ENCODE peak calls at places on chromosomes 4 and X, in four cellular contexts. N, I, S and D are unnamed samples.

GRCh38 chrX:132613801-132614200 is 125.0 kb upstream of the MBNL3 start:
- DNase-seq in N (no peak), I (no peak), S (no peak), D (no peak)

GRCh38 chrX:51496501-51497291 is at the start of gene NUDT11:
- DNase-seq in N (no peak), I (no peak), S (peak), D (no peak)

GRCh38 chrX:153622661-153623309 is 23.8 kb upstream of the CCNQ start:
- DNase-seq in N (no peak), I (no peak), S (no peak), D (no peak)

GRCh38 chr4:73860884-73861283 is 7.8 kb downstream of the PF4V1 start:
- DNase-seq in N (no peak), I (no peak), S (no peak), D (no peak)

GRCh38 chr4:168917150-168917779 is 92.8 kb downstream of the CBR4 start:
- DNase-seq in N (no peak), I (no peak), S (peak), D (no peak)

GRCh38 chr4:20428410-20429160 is 176.9 kb downstream of the SLIT2 start:
- DNase-seq in N (no peak), I (no peak), S (no peak), D (no peak)

GRCh38 chrX:72652132-72652531 is 62.0 kb downstream of the PHKA1 start:
- DNase-seq in N (no peak), I (no peak), S (no peak), D (no peak)

GRCh38 chr4:147594107-147594506 is 23.1 kb upstream of the TMEM184C start:
- DNase-seq in N (no peak), I (no peak), S (no peak), D (no peak)

GRCh38 chr4:6873291-6873690 is 36.3 kb upstream of the TBC1D14 start:
- DNase-seq in N (no peak), I (no peak), S (no peak), D (no peak)

GRCh38 chrX:74924449-74925209 is 623 bp downstream of the NEXMIF start:
- DNase-seq in N (no peak), I (peak), S (no peak), D (no peak)
- TF ChIP-seq SPI1 in N (no peak), I (no peak), S (no peak), D (no peak)

DNA sequence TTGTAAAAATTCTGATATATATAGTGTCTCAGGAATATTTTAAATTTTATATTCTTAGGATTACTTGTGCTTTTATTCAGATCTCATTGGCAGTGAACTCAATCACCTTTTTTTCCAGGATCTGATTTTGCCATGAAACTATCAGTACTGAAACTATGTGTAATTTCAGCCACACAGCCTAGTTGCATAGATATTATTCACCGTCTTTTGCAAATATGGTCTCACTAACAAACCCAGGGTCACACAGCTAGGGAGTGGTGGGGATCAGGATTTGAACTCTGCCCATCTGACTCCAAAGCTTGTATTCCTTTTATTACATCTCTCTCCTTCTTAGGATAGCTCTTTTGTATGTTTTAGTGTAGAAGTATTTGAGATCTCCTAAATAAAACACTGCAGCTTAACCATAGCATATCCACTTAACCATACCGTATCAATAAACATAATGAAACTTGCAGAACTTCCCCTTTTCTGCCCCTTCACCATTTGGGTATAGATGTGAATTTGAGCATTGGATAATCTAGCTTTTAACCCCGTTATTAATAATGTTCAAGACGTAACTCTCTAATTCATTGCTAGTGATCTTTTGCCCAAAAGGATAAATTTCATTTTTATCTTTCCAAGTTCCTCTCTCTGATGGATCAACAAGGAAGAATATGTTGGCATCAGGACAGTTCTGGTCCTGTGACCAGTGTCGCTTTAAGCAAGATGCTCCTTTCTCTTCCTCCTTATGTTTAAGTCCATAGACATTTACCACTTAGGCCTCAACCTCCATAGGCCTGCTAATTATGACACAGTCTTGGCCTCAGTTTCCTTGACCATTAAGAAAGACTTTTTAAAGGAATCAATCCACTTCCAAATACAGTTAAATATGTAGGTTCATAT is 74.6 kb downstream of the RAPGEF2 start:
- DNase-seq in N (no peak), I (no peak), S (no peak), D (no peak)
- TF ChIP-seq SPI1 in N (peak), I (peak), S (no peak), D (no peak)

GRCh38 chr4:1082215-1083182 is 30.9 kb downstream of the RNF212 start:
- DNase-seq in N (no peak), I (no peak), S (no peak), D (peak)
- TF ChIP-seq SPI1 in N (no peak), I (no peak), S (no peak), D (no peak)

GRCh38 chr4:16498978-16499377 is 272.7 kb upstream of the TAPT1 start:
- DNase-seq in N (no peak), I (no peak), S (no peak), D (no peak)

GRCh38 chr4:16492872-16493271 is 266.6 kb upstream of the TAPT1 start:
- DNase-seq in N (no peak), I (no peak), S (no peak), D (no peak)

DNA sequence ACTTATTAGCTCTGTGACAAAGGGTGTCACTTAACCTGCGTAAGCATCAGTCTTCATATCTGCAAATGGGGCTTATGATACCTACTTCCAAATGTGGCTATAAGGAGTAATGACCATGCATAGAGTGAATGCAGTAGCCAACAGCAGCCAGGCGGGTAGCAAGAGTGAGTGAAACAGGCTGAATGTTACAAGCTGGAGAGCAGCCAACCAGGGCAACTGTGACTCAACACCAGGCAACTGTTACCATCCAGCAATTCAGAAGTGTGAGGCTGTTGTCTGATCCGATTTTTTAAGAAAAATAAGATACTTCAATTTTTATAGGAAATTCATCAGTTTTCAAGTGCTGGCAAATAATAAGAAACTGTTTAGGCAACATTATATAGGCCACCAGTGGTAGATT is 270.2 kb upstream of the TAPT1 start:
- DNase-seq in N (no peak), I (no peak), S (no peak), D (no peak)
- TF ChIP-seq SPI1 in N (no peak), I (no peak), S (no peak), D (no peak)

GRCh38 chr4:105751718-105752299 is 43.2 kb downstream of the GSTCD start:
- DNase-seq in N (no peak), I (no peak), S (no peak), D (no peak)

DNA sequence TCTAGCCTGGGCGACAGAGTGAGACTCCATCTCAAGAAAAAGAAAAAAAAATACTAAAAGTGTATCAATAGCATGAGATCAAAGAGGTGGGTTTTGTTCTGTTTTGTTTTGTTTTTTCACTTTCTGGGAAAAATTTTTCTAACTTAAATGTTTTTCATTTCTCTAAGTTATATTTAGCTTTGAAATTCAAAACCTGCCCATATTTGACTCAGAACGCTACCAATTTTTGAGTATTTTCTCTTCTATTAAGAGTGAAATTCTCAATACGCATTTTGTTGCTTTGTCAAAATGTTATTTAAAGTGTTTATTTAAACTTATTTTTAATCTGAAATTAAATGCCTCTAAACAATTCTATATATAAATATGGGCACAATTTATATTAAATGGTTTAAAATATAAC is 39.6 kb downstream of the GSTCD start:
- DNase-seq in N (no peak), I (no peak), S (no peak), D (no peak)
- TF ChIP-seq SPI1 in N (no peak), I (no peak), S (no peak), D (no peak)

GRCh38 chrX:40411350-40412111 is 169.2 kb upstream of the ATP6AP2 start:
- DNase-seq in N (no peak), I (no peak), S (peak), D (peak)
- TF ChIP-seq SPI1 in N (no peak), I (no peak), S (no peak), D (no peak)

GRCh38 chr4:86181585-86181984 is 178.3 kb downstream of the MAPK10 start:
- DNase-seq in N (no peak), I (no peak), S (no peak), D (no peak)
- TF ChIP-seq SPI1 in N (no peak), I (no peak), S (no peak), D (no peak)

GRCh38 chr4:134001057-134001456 is 200.5 kb downstream of the PABPC4L start:
- DNase-seq in N (no peak), I (no peak), S (no peak), D (no peak)
- TF ChIP-seq SPI1 in N (no peak), I (no peak), S (no peak), D (no peak)

GRCh38 chr4:3022651-3023050 is 51.7 kb downstream of the HTT-AS start:
- DNase-seq in N (no peak), I (no peak), S (no peak), D (no peak)

GRCh38 chr4:3019471-3019870 is 54.9 kb downstream of the HTT-AS start:
- DNase-seq in N (no peak), I (no peak), S (no peak), D (no peak)

GRCh38 chr4:3022112-3022511 is 52.2 kb downstream of the HTT-AS start:
- DNase-seq in N (no peak), I (no peak), S (no peak), D (no peak)

GRCh38 chr4:3021127-3021526 is 53.2 kb downstream of the HTT-AS start:
- DNase-seq in N (no peak), I (no peak), S (no peak), D (no peak)

DNA sequence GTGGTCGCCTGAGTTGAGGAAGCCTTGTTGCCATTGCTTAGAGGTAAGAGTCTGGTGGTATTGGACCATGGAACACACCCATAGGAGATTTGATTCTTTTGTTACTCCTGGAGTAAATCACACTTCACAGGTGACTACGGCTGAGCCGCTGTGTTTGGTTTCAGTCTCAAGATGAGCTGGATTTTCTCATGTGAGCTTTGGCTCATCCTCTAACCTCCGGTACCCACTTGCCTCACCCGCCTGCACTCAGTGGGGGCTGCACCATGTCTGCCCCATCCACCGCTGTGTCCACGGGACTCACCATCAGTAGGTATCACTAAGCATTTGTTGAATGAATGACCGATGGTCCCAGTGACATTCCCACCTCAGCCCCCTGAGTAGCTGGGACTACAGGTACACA is 52.7 kb downstream of the HTT-AS start:
- DNase-seq in N (no peak), I (no peak), S (no peak), D (no peak)
- TF ChIP-seq SPI1 in N (no peak), I (no peak), S (no peak), D (no peak)

GRCh38 chr4:32145987-32146386 is 1425.8 kb downstream of the PCDH7 start:
- DNase-seq in N (no peak), I (no peak), S (no peak), D (no peak)

GRCh38 chr4:32148120-32148666 is 1428.0 kb downstream of the PCDH7 start:
- DNase-seq in N (no peak), I (no peak), S (no peak), D (no peak)

GRCh38 chr4:32142075-32142474 is 1421.9 kb downstream of the PCDH7 start:
- DNase-seq in N (no peak), I (no peak), S (no peak), D (no peak)

GRCh38 chr4:32147446-32148064 is 1427.4 kb downstream of the PCDH7 start:
- DNase-seq in N (no peak), I (no peak), S (no peak), D (no peak)
- TF ChIP-seq SPI1 in N (no peak), I (no peak), S (no peak), D (no peak)